ENCODE peak calls at places on chromosomes 2 and 18, in eight cellular contexts. E, L, B, T, F, C, D and I are unnamed samples.

GRCh38 chr18:63132819-63133200 is 186.8 kb downstream of the BCL2 start:
- DNase-seq in E (no peak), L (no peak), B (peak), T (no peak), F (no peak), C (no peak), D (no peak), I (no peak)

GRCh38 chr2:60534034-60534393 is 19.4 kb downstream of the BCL11A start:
- DNase-seq in E (no peak), L (no peak), B (no peak), T (no peak), F (no peak), C (no peak), D (no peak), I (no peak)

GRCh38 chr2:190551928-190552327 is 17.4 kb upstream of the NEMP2 start:
- DNase-seq in E (no peak), L (no peak), B (no peak), T (no peak), F (no peak), C (no peak), D (no peak), I (no peak)

GRCh38 chr2:234377761-234378341 is 119.0 kb downstream of the ARL4C start:
- DNase-seq in E (no peak), L (no peak), B (no peak), T (peak), F (no peak), C (no peak), D (no peak), I (no peak)

GRCh38 chr2:127398239-127398590 is 10.4 kb upstream of the MAP3K2 start:
- DNase-seq in E (peak), L (peak), B (peak), T (peak), F (no peak), C (no peak), D (no peak), I (peak)

GRCh38 chr2:10283106-10284062 is 19.3 kb upstream of the HPCAL1 start:
- DNase-seq in E (peak), L (no peak), B (peak), T (peak), F (no peak), C (no peak), D (no peak), I (no peak)

GRCh38 chr2:221195829-221196228 is 376.3 kb downstream of the EPHA4 start:
- DNase-seq in E (no peak), L (no peak), B (no peak), T (no peak), F (no peak), C (no peak), D (no peak), I (no peak)

GRCh38 chr2:56630286-56630685 is 446.5 kb downstream of the CCDC85A start:
- DNase-seq in E (no peak), L (no peak), B (no peak), T (no peak), F (no peak), C (no peak), D (no peak), I (no peak)

GRCh38 chr2:127551221-127551930 is 15.9 kb downstream of the MYO7B start:
- DNase-seq in E (peak), L (no peak), B (no peak), T (no peak), F (no peak), C (no peak), D (no peak), I (no peak)

GRCh38 chr18:33817096-33817495 is 239.1 kb downstream of the ASXL3 start:
- DNase-seq in E (no peak), L (no peak), B (no peak), T (no peak), F (no peak), C (no peak), D (no peak), I (no peak)

GRCh38 chr18:10490401-10491289 is 35.2 kb upstream of the NAPG start:
- DNase-seq in E (no peak), L (peak), B (peak), T (no peak), F (peak), C (no peak), D (no peak), I (no peak)

GRCh38 chr2:178871536-178871935 is 64.3 kb upstream of the TTN start:
- DNase-seq in E (no peak), L (no peak), B (no peak), T (no peak), F (no peak), C (no peak), D (no peak), I (no peak)

GRCh38 chr2:20939786-20940480 is 103.9 kb downstream of the APOB start:
- DNase-seq in E (no peak), L (no peak), B (no peak), T (no peak), F (no peak), C (no peak), D (no peak), I (no peak)

GRCh38 chr2:479505-480161 is 191.7 kb upstream of the ALKAL2 start:
- DNase-seq in E (no peak), L (no peak), B (no peak), T (no peak), F (no peak), C (no peak), D (no peak), I (no peak)

GRCh38 chr2:47043142-47043890 is 111.8 kb downstream of the STPG4 start:
- DNase-seq in E (peak), L (no peak), B (no peak), T (peak), F (peak), C (no peak), D (no peak), I (no peak)

GRCh38 chr2:85760371-85760770 is 6.6 kb downstream of the ATOH8 start:
- DNase-seq in E (no peak), L (no peak), B (no peak), T (no peak), F (peak), C (no peak), D (no peak), I (no peak)

GRCh38 chr2:47518497-47519146 is 115.7 kb downstream of the MSH2 start:
- DNase-seq in E (no peak), L (no peak), B (no peak), T (no peak), F (no peak), C (no peak), D (no peak), I (no peak)

GRCh38 chr2:178298785-178299212 is 104.5 kb downstream of the OSBPL6 start:
- DNase-seq in E (no peak), L (no peak), B (no peak), T (peak), F (peak), C (no peak), D (no peak), I (no peak)

GRCh38 chr18:78192044-78192443 is 787.6 kb upstream of the SALL3 start:
- DNase-seq in E (peak), L (no peak), B (peak), T (no peak), F (no peak), C (peak), D (no peak), I (peak)